ENCODE peak calls at places on chromosomes 16 and 17, in five cellular contexts. One of them, this sample, is unnamed.

GRCh38 chr17:7873051-7873450 is 15.2 kb downstream of the CYB5D1 start:
- DNase-seq in psoas muscle: no peak
- DNase-seq in pancreas: no peak
- DNase-seq in A673: no peak
- DNase-seq in IMR-90: peak; percentile 30
- DNase-seq in this sample: no peak

GRCh38 chr17:42660692-42661345 is 1.7 kb downstream of the TUBG2 start:
- DNase-seq in psoas muscle: no peak
- DNase-seq in pancreas: no peak
- DNase-seq in A673: peak; percentile 35
- DNase-seq in IMR-90: peak; percentile 72
- DNase-seq in this sample: no peak

GRCh38 chr17:69960755-69961154 is 114.3 kb upstream of the KCNJ16 start:
- DNase-seq in psoas muscle: peak; percentile 53
- DNase-seq in pancreas: peak; percentile 4
- DNase-seq in A673: no peak
- DNase-seq in IMR-90: no peak
- DNase-seq in this sample: no peak

GRCh38 chr17:30812218-30813177 is 12.0 kb downstream of the CRLF3 start:
- DNase-seq in psoas muscle: no peak
- DNase-seq in pancreas: no peak
- DNase-seq in A673: no peak
- DNase-seq in IMR-90: peak; percentile 37
- DNase-seq in this sample: no peak

GRCh38 chr17:70675070-70675590 is 505.8 kb downstream of the KCNJ2 start:
- DNase-seq in psoas muscle: no peak
- DNase-seq in pancreas: no peak
- DNase-seq in A673: no peak
- DNase-seq in IMR-90: no peak
- DNase-seq in this sample: no peak

GRCh38 chr17:58112970-58113631 is 29.9 kb downstream of the DYNLL2 start:
- DNase-seq in psoas muscle: peak; percentile 84
- DNase-seq in pancreas: peak; percentile 59
- DNase-seq in A673: peak; percentile 83
- DNase-seq in IMR-90: peak; percentile 60
- DNase-seq in this sample: peak; percentile 86

GRCh38 chr16:23280483-23280967 is 21.6 kb upstream of the SCNN1B start:
- DNase-seq in psoas muscle: no peak
- DNase-seq in pancreas: no peak
- DNase-seq in A673: peak; percentile 28
- DNase-seq in IMR-90: no peak
- DNase-seq in this sample: no peak

GRCh38 chr17:67514998-67515397 is 137.9 kb downstream of the PITPNC1 start:
- DNase-seq in psoas muscle: no peak
- DNase-seq in pancreas: peak; percentile 45
- DNase-seq in A673: no peak
- DNase-seq in IMR-90: no peak
- DNase-seq in this sample: no peak

GRCh38 chr16:1113889-1114526 is 18.0 kb upstream of the C1QTNF8 start:
- DNase-seq in psoas muscle: no peak
- DNase-seq in pancreas: no peak
- DNase-seq in A673: no peak
- DNase-seq in IMR-90: no peak
- DNase-seq in this sample: no peak

GRCh38 chr17:42441717-42442565 is 16.7 kb upstream of the ATP6V0A1 start:
- DNase-seq in psoas muscle: no peak
- DNase-seq in pancreas: no peak
- DNase-seq in A673: no peak
- DNase-seq in IMR-90: no peak
- DNase-seq in this sample: no peak

GRCh38 chr17:44439168-44439567 is 49.7 kb upstream of the ITGA2B start:
- DNase-seq in psoas muscle: no peak
- DNase-seq in pancreas: no peak
- DNase-seq in A673: no peak
- DNase-seq in IMR-90: no peak
- DNase-seq in this sample: no peak

GRCh38 chr17:8087075-8087941 is at the start of gene ALOX12B:
- DNase-seq in psoas muscle: peak; percentile 36
- DNase-seq in pancreas: no peak
- DNase-seq in A673: no peak
- DNase-seq in IMR-90: no peak
- DNase-seq in this sample: no peak

GRCh38 chr17:56548661-56549060 is 44.8 kb upstream of the NOG start:
- DNase-seq in psoas muscle: no peak
- DNase-seq in pancreas: no peak
- DNase-seq in A673: no peak
- DNase-seq in IMR-90: no peak
- DNase-seq in this sample: no peak

GRCh38 chr17:9968881-9969280 is 63.8 kb upstream of the RCVRN start:
- DNase-seq in psoas muscle: no peak
- DNase-seq in pancreas: no peak
- DNase-seq in A673: no peak
- DNase-seq in IMR-90: peak; percentile 91
- DNase-seq in this sample: no peak

GRCh38 chr17:81641825-81642489 is 5.0 kb downstream of the TSPAN10 start:
- DNase-seq in psoas muscle: no peak
- DNase-seq in pancreas: no peak
- DNase-seq in A673: no peak
- DNase-seq in IMR-90: peak; percentile 77
- DNase-seq in this sample: no peak

GRCh38 chr17:57221366-57222350 is 34.7 kb upstream of the MSI2 start:
- DNase-seq in psoas muscle: no peak
- DNase-seq in pancreas: no peak
- DNase-seq in A673: no peak
- DNase-seq in IMR-90: no peak
- DNase-seq in this sample: no peak

GRCh38 chr16:58510776-58511628 is 4.3 kb upstream of the SETD6 start:
- DNase-seq in psoas muscle: peak; percentile 41
- DNase-seq in pancreas: no peak
- DNase-seq in A673: no peak
- DNase-seq in IMR-90: no peak
- DNase-seq in this sample: no peak

GRCh38 chr17:80622170-80622466 is 77.5 kb downstream of the RPTOR start:
- DNase-seq in psoas muscle: no peak
- DNase-seq in pancreas: no peak
- DNase-seq in A673: no peak
- DNase-seq in IMR-90: no peak
- DNase-seq in this sample: no peak

GRCh38 chr17:4833941-4834501 is 881 bp downstream of the MINK1 start:
- DNase-seq in psoas muscle: no peak
- DNase-seq in pancreas: peak; percentile 21
- DNase-seq in A673: peak; percentile 72
- DNase-seq in IMR-90: peak; percentile 80
- DNase-seq in this sample: no peak

GRCh38 chr16:49632111-49632797 is 223.7 kb downstream of the ZNF423 start:
- DNase-seq in psoas muscle: no peak
- DNase-seq in pancreas: no peak
- DNase-seq in A673: no peak
- DNase-seq in IMR-90: no peak
- DNase-seq in this sample: no peak

GRCh38 chr17:38667099-38667786 is 7.5 kb downstream of the EPOP start:
- DNase-seq in psoas muscle: peak; percentile 70
- DNase-seq in pancreas: peak; percentile 51
- DNase-seq in A673: peak; percentile 64
- DNase-seq in IMR-90: peak; percentile 70
- DNase-seq in this sample: peak; percentile 55

GRCh38 chr17:29958947-29959657 is 17.7 kb downstream of the EFCAB5 start:
- DNase-seq in psoas muscle: no peak
- DNase-seq in pancreas: no peak
- DNase-seq in A673: no peak
- DNase-seq in IMR-90: peak; percentile 49
- DNase-seq in this sample: no peak

GRCh38 chr16:48812856-48813255 is 202.9 kb upstream of the N4BP1 start:
- DNase-seq in psoas muscle: no peak
- DNase-seq in pancreas: no peak
- DNase-seq in A673: no peak
- DNase-seq in IMR-90: no peak
- DNase-seq in this sample: no peak

GRCh38 chr16:67258160-67258835 is 9.5 kb downstream of the SLC9A5 start:
- DNase-seq in psoas muscle: peak; percentile 39
- DNase-seq in pancreas: no peak
- DNase-seq in A673: no peak
- DNase-seq in IMR-90: no peak
- DNase-seq in this sample: no peak

GRCh38 chr16:16861546-16861945 is 482.6 kb downstream of the NPIPA7 start:
- DNase-seq in psoas muscle: no peak
- DNase-seq in pancreas: peak; percentile 25
- DNase-seq in A673: peak; percentile 44
- DNase-seq in IMR-90: peak; percentile 32
- DNase-seq in this sample: peak; percentile 38

GRCh38 chr16:89120921-89121351 is 27.3 kb downstream of the ACSF3 start:
- DNase-seq in psoas muscle: peak; percentile 35
- DNase-seq in pancreas: no peak
- DNase-seq in A673: no peak
- DNase-seq in IMR-90: no peak
- DNase-seq in this sample: no peak

GRCh38 chr16:26983426-26983825 is 83.3 kb upstream of the C16orf82 start:
- DNase-seq in psoas muscle: no peak
- DNase-seq in pancreas: no peak
- DNase-seq in A673: no peak
- DNase-seq in IMR-90: peak; percentile 62
- DNase-seq in this sample: no peak

GRCh38 chr17:81254955-81255717 is 16.0 kb downstream of the NDUFAF8 start:
- DNase-seq in psoas muscle: peak; percentile 95
- DNase-seq in pancreas: peak; percentile 86
- DNase-seq in A673: peak; percentile 85
- DNase-seq in IMR-90: peak; percentile 82
- DNase-seq in this sample: no peak

GRCh38 chr16:85759136-85759535 is 8.2 kb upstream of the C16orf74 start:
- DNase-seq in psoas muscle: no peak
- DNase-seq in pancreas: no peak
- DNase-seq in A673: no peak
- DNase-seq in IMR-90: no peak
- DNase-seq in this sample: no peak

GRCh38 chr17:55259684-55260111 is 5.1 kb upstream of the HLF start:
- DNase-seq in psoas muscle: no peak
- DNase-seq in pancreas: no peak
- DNase-seq in A673: no peak
- DNase-seq in IMR-90: no peak
- DNase-seq in this sample: no peak

GRCh38 chr17:17904171-17905035 is 67.6 kb upstream of the SREBF1 start:
- DNase-seq in psoas muscle: no peak
- DNase-seq in pancreas: no peak
- DNase-seq in A673: no peak
- DNase-seq in IMR-90: no peak
- DNase-seq in this sample: no peak

GRCh38 chr17:78883533-78884131 is 19.4 kb downstream of the CEP295NL start:
- DNase-seq in psoas muscle: peak; percentile 87
- DNase-seq in pancreas: peak; percentile 55
- DNase-seq in A673: peak; percentile 40
- DNase-seq in IMR-90: peak; percentile 97
- DNase-seq in this sample: no peak

GRCh38 chr16:71426880-71427615 is 14.8 kb downstream of the TLE7 start:
- DNase-seq in psoas muscle: no peak
- DNase-seq in pancreas: no peak
- DNase-seq in A673: no peak
- DNase-seq in IMR-90: no peak
- DNase-seq in this sample: no peak

GRCh38 chr16:71425746-71426068 is 16.1 kb downstream of the TLE7 start:
- DNase-seq in psoas muscle: no peak
- DNase-seq in pancreas: no peak
- DNase-seq in A673: no peak
- DNase-seq in IMR-90: no peak
- DNase-seq in this sample: no peak

GRCh38 chr16:71428385-71428784 is 13.5 kb downstream of the TLE7 start:
- DNase-seq in psoas muscle: no peak
- DNase-seq in pancreas: no peak
- DNase-seq in A673: no peak
- DNase-seq in IMR-90: no peak
- DNase-seq in this sample: no peak

GRCh38 chr16:71424626-71425025 is 17.2 kb downstream of the TLE7 start:
- DNase-seq in psoas muscle: no peak
- DNase-seq in pancreas: no peak
- DNase-seq in A673: no peak
- DNase-seq in IMR-90: no peak
- DNase-seq in this sample: no peak

GRCh38 chr16:71426069-71426879 is 15.6 kb downstream of the TLE7 start:
- DNase-seq in psoas muscle: no peak
- DNase-seq in pancreas: peak; percentile 4
- DNase-seq in A673: peak; percentile 80
- DNase-seq in IMR-90: peak; percentile 90
- DNase-seq in this sample: no peak
- TF ChIP-seq CTCF in psoas muscle: no peak
- TF ChIP-seq CTCF in pancreas: no peak
- TF ChIP-seq CTCF in A673: no peak
- TF ChIP-seq CTCF in IMR-90: no peak
- TF ChIP-seq CTCF in this sample: no peak

GRCh38 chr17:48767263-48767774 is 38.8 kb upstream of the HOXB13 start:
- DNase-seq in psoas muscle: no peak
- DNase-seq in pancreas: no peak
- DNase-seq in A673: no peak
- DNase-seq in IMR-90: no peak
- DNase-seq in this sample: no peak

GRCh38 chr17:48773245-48773644 is 43.8 kb downstream of the TTLL6 start:
- DNase-seq in psoas muscle: no peak
- DNase-seq in pancreas: no peak
- DNase-seq in A673: no peak
- DNase-seq in IMR-90: no peak
- DNase-seq in this sample: no peak

GRCh38 chr17:48776602-48777001 is 40.4 kb downstream of the TTLL6 start:
- DNase-seq in psoas muscle: no peak
- DNase-seq in pancreas: no peak
- DNase-seq in A673: no peak
- DNase-seq in IMR-90: no peak
- DNase-seq in this sample: no peak

GRCh38 chr17:48770954-48771353 is 42.4 kb upstream of the HOXB13 start:
- DNase-seq in psoas muscle: no peak
- DNase-seq in pancreas: no peak
- DNase-seq in A673: peak; percentile 67
- DNase-seq in IMR-90: no peak
- DNase-seq in this sample: no peak
- H3K9me3 ChIP-seq in psoas muscle: no peaks in the 10 kb centered on the region
- H3K9me3 ChIP-seq in pancreas: no peaks in the 10 kb centered on the region
- H3K9me3 ChIP-seq in A673: no peaks in the 10 kb centered on the region
- H3K9me3 ChIP-seq in IMR-90: no peaks in the 10 kb centered on the region
- H3K9me3 ChIP-seq in this sample: no peaks in the 10 kb centered on the region

GRCh38 chr17:47692895-47693666 is 880 bp upstream of the TBKBP1 start:
- DNase-seq in psoas muscle: no peak
- DNase-seq in pancreas: peak; percentile 59
- DNase-seq in A673: no peak
- DNase-seq in IMR-90: no peak
- DNase-seq in this sample: no peak
- H3K27ac ChIP-seq in psoas muscle: peak overlapping the region; percentile 89
- H3K27ac ChIP-seq in pancreas: peak overlapping the region; percentile 44
- H3K27ac ChIP-seq in A673: peak overlapping the region; percentile 47
- H3K27ac ChIP-seq in IMR-90: no peak overlapping the region
- H3K27ac ChIP-seq in this sample: no peak overlapping the region

DNA sequence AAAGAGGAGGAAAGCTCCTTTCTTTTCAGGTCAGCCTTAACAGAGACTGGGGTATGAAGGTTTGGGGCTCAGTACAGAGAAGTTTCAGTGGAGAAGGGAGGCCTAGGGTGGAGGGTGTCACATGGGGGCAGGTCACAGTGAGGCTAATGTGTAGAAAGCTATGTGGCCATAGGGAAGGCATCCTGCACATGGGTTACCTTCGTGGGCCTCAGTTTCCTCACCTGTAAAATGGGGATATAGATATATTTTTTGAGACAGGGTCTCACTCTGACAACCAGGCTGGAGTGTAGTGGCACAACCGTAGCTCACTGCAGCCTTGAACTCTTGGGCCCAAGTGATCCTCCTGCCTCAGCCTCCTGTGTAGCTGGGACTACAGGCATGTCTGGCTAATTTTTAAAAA is 41.8 kb downstream of the EMP2 start:
- DNase-seq in psoas muscle: no peak
- DNase-seq in pancreas: no peak
- DNase-seq in A673: no peak
- DNase-seq in IMR-90: no peak
- DNase-seq in this sample: no peak
- TF ChIP-seq CTCF in psoas muscle: no peak
- TF ChIP-seq CTCF in pancreas: no peak
- TF ChIP-seq CTCF in A673: no peak
- TF ChIP-seq CTCF in IMR-90: no peak
- TF ChIP-seq CTCF in this sample: no peak

This sample was measured in CD4-positive, alpha-beta T cell.